ENCODE peak calls at places on chromosomes 5 and 9, in seven cellular contexts. G is neural progenitor cell, I is HCT116, S is GM23248, H is GM23338, Y is SK-N-SH, X is PC-3. T is an unnamed sample.

GRCh38 chr9:81390802-81391456 is 298.4 kb downstream of the TLE1 start:
- DNase-seq in S (no peak), I (no peak), X (peak), G (no peak), Y (no peak), H (no peak), T (no peak)

GRCh38 chr5:158857376-158857775 is 242.3 kb downstream of the EBF1 start:
- DNase-seq in H (no peak), X (no peak), G (no peak), Y (no peak), I (no peak), S (no peak), T (no peak)

GRCh38 chr5:154836225-154836624 is 14.2 kb downstream of the FAXDC2 start:
- DNase-seq in X (no peak), I (no peak), Y (no peak), S (no peak), H (no peak), G (no peak), T (no peak)

GRCh38 chr9:126549246-126550006 is 64.3 kb upstream of the LMX1B start:
- DNase-seq in H (no peak), X (no peak), I (no peak), S (no peak), Y (peak), G (peak), T (no peak)

GRCh38 chr5:102903074-102903871 is 148.2 kb downstream of the PAM start:
- DNase-seq in H (no peak), S (no peak), Y (no peak), I (no peak), X (peak), G (no peak), T (no peak)

GRCh38 chr9:34430843-34431437 is 27.4 kb downstream of the FAM219A start:
- DNase-seq in X (peak), I (peak), G (peak), S (peak), Y (peak), H (peak), T (peak)

GRCh38 chr9:131954299-131954698 is 125.4 kb downstream of the MED27 start:
- DNase-seq in H (peak), Y (no peak), G (peak), S (no peak), X (peak), I (peak), T (peak)

GRCh38 chr5:98179791-98180755 is 593.4 kb upstream of the RGMB start:
- DNase-seq in Y (no peak), G (no peak), X (no peak), H (no peak), S (peak), I (no peak), T (no peak)

GRCh38 chr9:87556821-87557220 is 59.2 kb downstream of the DAPK1 start:
- DNase-seq in Y (no peak), X (no peak), S (no peak), H (no peak), I (no peak), G (no peak), T (peak)

GRCh38 chr9:3732077-3733038 is 206.6 kb upstream of the RFX3 start:
- DNase-seq in Y (peak), S (peak), I (peak), H (peak), G (peak), X (peak), T (peak)

GRCh38 chr9:93820667-93821306 is 134.4 kb downstream of the BARX1 start:
- DNase-seq in H (peak), Y (peak), X (peak), I (no peak), S (no peak), G (peak), T (no peak)

GRCh38 chr5:175082866-175083590 is 358.6 kb downstream of the MSX2 start:
- DNase-seq in H (no peak), G (no peak), S (no peak), Y (no peak), I (no peak), X (no peak), T (no peak)

GRCh38 chr9:99635032-99635431 is 186.7 kb upstream of the NR4A3 start:
- DNase-seq in X (no peak), Y (no peak), I (no peak), G (no peak), S (peak), H (no peak), T (no peak)

GRCh38 chr5:72234265-72234700 is 85.8 kb downstream of the MRPS27 start:
- DNase-seq in S (peak), G (no peak), H (peak), Y (no peak), X (peak), I (no peak), T (no peak)

GRCh38 chr9:98369066-98369425 is 113.6 kb upstream of the TBC1D2 start:
- DNase-seq in Y (no peak), X (no peak), I (no peak), G (no peak), S (no peak), H (no peak), T (no peak)

GRCh38 chr5:77852514-77853352 is 76.6 kb upstream of the TBCA start:
- DNase-seq in H (peak), G (peak), I (no peak), Y (peak), X (no peak), S (peak), T (no peak)

GRCh38 chr5:62773460-62773859 is 194.8 kb downstream of the LRRC70 start:
- DNase-seq in H (no peak), G (no peak), I (no peak), Y (no peak), S (no peak), X (no peak), T (no peak)

GRCh38 chr5:89435347-89435746 is 552.4 kb upstream of the MEF2C start:
- DNase-seq in S (no peak), G (no peak), X (no peak), I (no peak), H (no peak), Y (no peak), T (no peak)

GRCh38 chr9:129436751-129437625 is 183.9 kb downstream of the C9orf50 start:
- DNase-seq in G (peak), S (peak), X (peak), H (no peak), Y (peak), I (no peak), T (no peak)

GRCh38 chr5:2047341-2047927 is 164.7 kb upstream of the IRX4 start:
- DNase-seq in X (no peak), Y (no peak), S (no peak), G (no peak), I (no peak), H (no peak), T (no peak)

GRCh38 chr9:88685966-88686365 is 151.0 kb downstream of the NXNL2 start:
- DNase-seq in H (no peak), X (no peak), G (no peak), Y (no peak), I (no peak), S (no peak), T (no peak)

GRCh38 chr5:61933787-61934626 is 372.0 kb upstream of the KIF2A start:
- DNase-seq in I (peak), X (peak), S (peak), Y (peak), H (peak), G (peak), T (peak)

GRCh38 chr9:93523518-93524144 is 52.8 kb upstream of the PHF2 start:
- DNase-seq in G (no peak), I (no peak), X (no peak), S (no peak), Y (no peak), H (no peak), T (no peak)

GRCh38 chr9:92392690-92393089 is 11.7 kb downstream of the OGN start:
- DNase-seq in X (no peak), Y (no peak), I (no peak), S (peak), G (no peak), H (no peak), T (no peak)

GRCh38 chr9:134325096-134325812 is 1.0 kb upstream of the RXRA start:
- DNase-seq in I (no peak), H (peak), G (peak), Y (no peak), X (peak), S (peak), T (no peak)

GRCh38 chr5:10535237-10535530 is 28.7 kb upstream of the ANKRD33B start:
- DNase-seq in S (no peak), G (no peak), X (no peak), I (no peak), Y (no peak), H (no peak), T (no peak)

GRCh38 chr9:120715331-120715924 is 1.2 kb upstream of the MEGF9 start:
- DNase-seq in G (peak), X (no peak), S (peak), Y (peak), I (no peak), H (peak), T (no peak)

GRCh38 chr9:86732514-86732913 is 214.8 kb downstream of the GAS1 start:
- DNase-seq in I (no peak), H (no peak), X (peak), G (no peak), Y (no peak), S (peak), T (no peak)

GRCh38 chr5:76555717-76556116 is 67.5 kb downstream of the F2RL2 start:
- DNase-seq in G (no peak), H (no peak), S (no peak), I (no peak), Y (no peak), X (no peak), T (no peak)

GRCh38 chr5:80246995-80247729 is 8.7 kb downstream of the SERINC5 start:
- DNase-seq in X (peak), Y (peak), S (peak), G (peak), I (peak), H (peak), T (no peak)

GRCh38 chr5:27962201-27962600 is 923.8 kb upstream of the CDH9 start:
- DNase-seq in Y (no peak), S (no peak), G (no peak), X (peak), I (no peak), H (no peak), T (no peak)

GRCh38 chr5:85388752-85389151 is 1004.1 kb upstream of the EDIL3 start:
- DNase-seq in X (no peak), Y (no peak), H (no peak), G (no peak), S (no peak), I (no peak), T (no peak)

GRCh38 chr5:132007399-132008162 is 3.9 kb downstream of the ACSL6 start:
- DNase-seq in X (peak), H (peak), S (peak), Y (peak), G (peak), I (peak), T (peak)

GRCh38 chr9:90608141-90608540 is 34.5 kb downstream of the DIRAS2 start:
- DNase-seq in G (no peak), I (no peak), X (no peak), Y (no peak), H (no peak), S (no peak), T (no peak)

GRCh38 chr9:3830296-3830695 is 304.5 kb upstream of the RFX3 start:
- DNase-seq in G (peak), H (no peak), S (no peak), I (no peak), Y (no peak), X (peak), T (no peak)

GRCh38 chr5:33891731-33892418 is at the start of gene ADAMTS12:
- DNase-seq in S (peak), I (no peak), G (peak), X (no peak), Y (peak), H (peak), T (no peak)

GRCh38 chr9:86507119-86507731 is 153.0 kb upstream of the TUT7 start:
- DNase-seq in I (no peak), S (no peak), Y (no peak), X (no peak), G (no peak), H (no peak), T (no peak)

GRCh38 chr5:151082976-151083651 is 2.3 kb upstream of the TNIP1 start:
- DNase-seq in I (no peak), H (no peak), X (peak), G (no peak), S (no peak), Y (no peak), T (peak)

GRCh38 chr9:98146101-98146991 is 27.3 kb upstream of the TRIM14 start:
- DNase-seq in S (peak), X (peak), I (no peak), G (peak), H (no peak), Y (peak), T (no peak)

GRCh38 chr9:5263568-5264218 is 32.5 kb downstream of the INSL4 start:
- DNase-seq in H (peak), I (peak), X (peak), G (peak), S (peak), Y (no peak), T (peak)
- TF ChIP-seq EZH2phosphoT487 in H (no peak), I (no peak), X (no peak), G (no peak), S (no peak), Y (no peak), T (no peak)

DNA sequence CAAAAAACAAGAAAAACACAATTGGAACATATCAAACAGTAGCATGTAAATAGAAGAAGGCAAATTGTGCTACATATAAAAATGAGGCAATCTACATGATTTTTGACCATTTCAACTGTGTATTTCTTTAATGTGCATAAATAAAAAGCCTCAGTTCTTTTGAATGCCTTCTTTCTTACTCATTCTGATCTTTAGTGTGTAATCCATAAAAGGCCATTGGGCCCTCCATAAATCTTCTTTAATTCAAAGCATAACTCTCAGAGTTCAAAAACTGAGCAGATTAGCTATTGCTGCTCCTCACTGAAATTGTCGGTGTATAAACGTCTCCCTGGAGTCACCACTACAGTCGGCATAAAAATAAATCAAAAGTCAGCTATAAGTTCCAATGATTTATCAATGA is 45.3 kb upstream of the ADAMTSL1 start:
- DNase-seq in S (no peak), Y (no peak), G (no peak), X (no peak), H (no peak), I (no peak), T (no peak)
- H3K4me2 ChIP-seq in S (peak), Y (no peak), G (no peak), X (no peak), H (no peak), I (no peak), T (no peak)

DNA sequence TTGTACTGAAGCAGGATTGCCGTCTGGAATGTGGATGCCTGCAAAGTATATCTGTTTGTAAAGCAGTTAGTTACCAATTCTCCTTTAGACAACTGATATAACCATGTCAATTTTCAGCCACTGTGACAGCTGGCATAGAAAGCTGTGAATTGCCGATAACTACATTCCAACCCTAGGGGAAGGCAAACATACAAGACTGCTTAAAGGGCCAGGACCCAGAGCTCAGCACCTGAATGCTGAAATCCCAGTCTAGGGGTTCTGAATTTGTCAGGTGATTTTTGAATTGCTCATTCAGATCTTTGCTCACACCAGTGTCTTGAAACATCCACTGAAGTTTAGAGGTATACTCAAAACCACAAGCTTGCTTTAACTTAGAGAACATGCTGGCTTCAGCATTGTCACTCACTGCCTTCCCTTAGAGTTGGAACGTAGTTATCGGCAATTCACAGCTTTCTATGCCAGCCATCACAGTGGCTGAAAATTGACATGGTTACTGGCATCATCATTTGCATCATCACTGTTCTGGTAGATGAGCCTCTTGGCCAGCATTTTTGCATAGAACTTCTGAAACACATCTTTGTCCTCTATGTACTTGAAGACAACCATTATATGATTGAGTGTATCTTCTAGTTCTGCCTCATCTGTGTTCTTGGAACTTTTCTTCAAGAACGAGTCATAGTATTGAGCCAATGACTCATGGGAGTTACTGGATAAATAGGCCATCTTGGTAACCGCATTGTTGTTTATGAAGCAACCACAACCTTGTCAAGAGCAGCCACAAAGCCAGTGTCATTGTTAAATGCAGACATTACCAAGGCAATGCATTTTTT is 82.1 kb downstream of the CCDC192 start:
- DNase-seq in G (no peak), Y (no peak), I (no peak), H (no peak), S (peak), X (peak), T (no peak)
- TF ChIP-seq EZH2phosphoT487 in G (no peak), Y (no peak), I (no peak), H (no peak), S (peak), X (no peak), T (no peak)

GRCh38 chr5:177476531-177477233 is 3.2 kb upstream of the DBN1 start:
- DNase-seq in Y (no peak), H (peak), G (no peak), X (no peak), I (no peak), S (peak), T (no peak)
- H3K4me2 ChIP-seq in Y (no peak), H (no peak), G (no peak), X (no peak), I (no peak), S (no peak), T (no peak)

DNA sequence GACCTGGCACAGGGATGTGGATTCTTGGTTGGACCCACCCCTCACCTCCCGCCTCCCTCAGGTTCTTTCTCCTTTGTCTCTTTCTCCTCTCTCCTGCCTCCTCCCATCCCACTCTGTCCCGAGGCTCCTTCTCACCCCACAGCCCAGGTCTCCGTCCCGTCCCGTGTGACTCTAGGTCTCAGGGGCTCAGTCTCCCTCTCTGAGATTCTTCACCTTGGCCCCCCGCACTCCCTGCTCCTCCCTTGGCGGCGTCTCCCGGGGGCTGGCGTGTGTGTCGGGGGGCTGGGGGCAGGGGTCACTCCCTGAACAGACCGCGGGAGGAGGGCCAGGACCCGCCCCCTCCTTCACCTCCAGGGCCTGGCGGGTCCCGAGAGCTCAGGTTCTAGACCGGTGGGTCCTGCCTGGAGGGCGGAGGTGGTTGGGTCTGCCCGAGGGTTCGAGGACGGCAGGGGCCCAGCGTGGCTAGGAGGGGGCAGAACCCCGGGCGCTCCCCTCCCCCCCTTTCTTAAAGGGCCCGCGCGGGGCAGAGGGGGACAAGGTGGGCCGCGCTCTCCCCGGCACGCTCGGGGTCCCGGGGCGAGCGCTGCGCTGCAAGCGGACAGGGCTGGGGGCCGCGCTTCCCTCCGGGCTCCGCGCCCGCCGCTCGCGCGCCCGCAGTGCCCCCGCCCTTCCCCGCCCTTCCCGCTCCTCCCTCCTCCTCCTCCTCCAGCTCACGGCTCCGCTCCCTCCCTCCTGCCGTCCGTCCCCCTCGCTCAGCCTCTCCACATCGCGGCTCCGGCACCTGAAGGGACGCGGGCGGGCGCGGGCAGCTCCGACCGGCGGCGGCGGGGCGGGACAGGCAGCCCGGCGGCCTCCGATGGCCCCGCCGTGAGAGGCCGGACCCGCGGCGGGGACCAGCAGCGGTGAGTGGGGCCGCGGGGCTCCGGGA is at the start of gene PSD2:
- DNase-seq in Y (peak), I (no peak), H (peak), X (no peak), S (peak), G (peak), T (no peak)
- TF ChIP-seq EZH2phosphoT487 in Y (no peak), I (no peak), H (no peak), X (no peak), S (no peak), G (peak), T (no peak)

DNA sequence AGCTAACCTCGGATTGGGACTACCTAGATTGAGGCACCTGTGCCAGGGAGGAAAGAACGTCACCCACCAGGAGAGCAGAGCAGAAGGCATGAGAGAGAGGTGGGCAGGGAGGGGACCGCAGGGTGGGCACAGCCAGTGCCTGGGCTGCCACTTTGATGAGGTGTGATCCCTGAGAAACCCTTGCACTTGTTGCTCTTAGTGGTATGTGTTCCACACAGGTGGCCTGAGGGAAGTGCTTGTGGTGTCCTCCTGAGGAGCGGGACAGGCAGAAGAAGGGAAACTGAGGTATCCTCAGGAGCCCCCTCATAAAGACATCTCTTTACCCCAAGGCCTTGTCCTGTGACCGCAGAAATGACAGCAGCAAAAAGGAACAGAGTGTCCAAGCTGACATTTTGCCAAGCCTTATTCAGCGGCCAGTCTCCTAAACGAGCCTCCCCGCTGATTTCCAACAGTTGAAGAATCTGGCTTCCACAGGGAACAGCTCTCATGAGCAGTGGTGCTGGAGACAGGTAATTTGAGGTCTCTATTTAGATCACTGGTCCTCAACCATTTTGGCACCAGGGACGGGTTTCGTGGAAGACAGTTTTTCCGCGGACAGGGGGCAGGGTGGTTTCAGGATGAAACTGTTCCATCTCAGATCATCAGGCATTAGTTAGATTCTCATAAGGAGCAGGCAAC is 82.4 kb downstream of the FOXD1 start:
- DNase-seq in Y (no peak), I (no peak), H (no peak), S (no peak), G (no peak), X (no peak), T (no peak)
- H3K4me2 ChIP-seq in Y (peak), I (no peak), H (no peak), S (peak), G (no peak), X (peak), T (no peak)

T was measured in OCI-LY7.